ENCODE peak calls at places on chromosomes 12 and 14, in seven cellular contexts. One of them, this sample, is unnamed.

GRCh38 chr12:104749555-104749954 is 208.5 kb downstream of the SLC41A2 start:
- DNase-seq in lower leg skin: no peak
- DNase-seq in thoracic aorta: no peak
- DNase-seq in HS-27A: no peak
- DNase-seq in activated CD4-positive, CD25-positive, alpha-beta regulatory T cell treated with anti-CD3 and anti-CD28 coated beads, Interleukin-2, amount 50 U/mL, for 16 hours: no peak
- DNase-seq in GM18507: no peak
- DNase-seq in type B pancreatic cell: no peak
- DNase-seq in this sample: no peak

GRCh38 chr12:110002691-110003515 is 3.7 kb downstream of the ANKRD13A start:
- DNase-seq in lower leg skin: no peak
- DNase-seq in activated CD4-positive, CD25-positive, alpha-beta regulatory T cell treated with anti-CD3 and anti-CD28 coated beads, Interleukin-2, amount 50 U/mL, for 16 hours: no peak
- DNase-seq in type B pancreatic cell: no peak
- DNase-seq in thoracic aorta: no peak
- DNase-seq in GM18507: no peak
- DNase-seq in HS-27A: no peak
- DNase-seq in this sample: no peak

GRCh38 chr12:53078425-53079225 is 565 bp downstream of the SPRYD3 start:
- DNase-seq in type B pancreatic cell: no peak
- DNase-seq in GM18507: no peak
- DNase-seq in activated CD4-positive, CD25-positive, alpha-beta regulatory T cell treated with anti-CD3 and anti-CD28 coated beads, Interleukin-2, amount 50 U/mL, for 16 hours: no peak
- DNase-seq in lower leg skin: peak; percentile 36
- DNase-seq in thoracic aorta: no peak
- DNase-seq in HS-27A: no peak
- DNase-seq in this sample: no peak

GRCh38 chr14:59761851-59762250 is 108.7 kb downstream of the RTN1 start:
- DNase-seq in lower leg skin: no peak
- DNase-seq in thoracic aorta: no peak
- DNase-seq in activated CD4-positive, CD25-positive, alpha-beta regulatory T cell treated with anti-CD3 and anti-CD28 coated beads, Interleukin-2, amount 50 U/mL, for 16 hours: no peak
- DNase-seq in HS-27A: no peak
- DNase-seq in GM18507: no peak
- DNase-seq in type B pancreatic cell: no peak
- DNase-seq in this sample: no peak

GRCh38 chr14:34593740-34594375 is 36.1 kb downstream of the SNX6 start:
- DNase-seq in thoracic aorta: no peak
- DNase-seq in lower leg skin: no peak
- DNase-seq in activated CD4-positive, CD25-positive, alpha-beta regulatory T cell treated with anti-CD3 and anti-CD28 coated beads, Interleukin-2, amount 50 U/mL, for 16 hours: no peak
- DNase-seq in GM18507: no peak
- DNase-seq in HS-27A: peak; percentile 27
- DNase-seq in type B pancreatic cell: no peak
- DNase-seq in this sample: no peak

GRCh38 chr12:27179399-27180214 is 64.5 kb upstream of the STK38L start:
- DNase-seq in thoracic aorta: peak; percentile 25
- DNase-seq in lower leg skin: peak; percentile 39
- DNase-seq in HS-27A: peak; percentile 97
- DNase-seq in activated CD4-positive, CD25-positive, alpha-beta regulatory T cell treated with anti-CD3 and anti-CD28 coated beads, Interleukin-2, amount 50 U/mL, for 16 hours: no peak
- DNase-seq in type B pancreatic cell: no peak
- DNase-seq in GM18507: peak; percentile 25
- DNase-seq in this sample: peak; percentile 91

GRCh38 chr12:45726594-45727300 is 2.8 kb upstream of the ARID2 start:
- DNase-seq in GM18507: no peak
- DNase-seq in type B pancreatic cell: peak; percentile 74
- DNase-seq in HS-27A: peak; percentile 49
- DNase-seq in activated CD4-positive, CD25-positive, alpha-beta regulatory T cell treated with anti-CD3 and anti-CD28 coated beads, Interleukin-2, amount 50 U/mL, for 16 hours: peak; percentile 9
- DNase-seq in lower leg skin: peak; percentile 51
- DNase-seq in thoracic aorta: no peak
- DNase-seq in this sample: no peak

GRCh38 chr12:78037707-78038106 is 207.0 kb downstream of the NAV3 start:
- DNase-seq in lower leg skin: no peak
- DNase-seq in thoracic aorta: no peak
- DNase-seq in type B pancreatic cell: no peak
- DNase-seq in GM18507: no peak
- DNase-seq in activated CD4-positive, CD25-positive, alpha-beta regulatory T cell treated with anti-CD3 and anti-CD28 coated beads, Interleukin-2, amount 50 U/mL, for 16 hours: no peak
- DNase-seq in HS-27A: no peak
- DNase-seq in this sample: no peak

GRCh38 chr12:21823581-21823980 is 49.1 kb upstream of the KCNJ8 start:
- DNase-seq in thoracic aorta: peak; percentile 6
- DNase-seq in activated CD4-positive, CD25-positive, alpha-beta regulatory T cell treated with anti-CD3 and anti-CD28 coated beads, Interleukin-2, amount 50 U/mL, for 16 hours: no peak
- DNase-seq in GM18507: no peak
- DNase-seq in type B pancreatic cell: no peak
- DNase-seq in lower leg skin: peak; percentile 29
- DNase-seq in HS-27A: no peak
- DNase-seq in this sample: no peak

GRCh38 chr12:8950287-8950574 is 786 bp upstream of the M6PR start:
- DNase-seq in GM18507: no peak
- DNase-seq in thoracic aorta: no peak
- DNase-seq in activated CD4-positive, CD25-positive, alpha-beta regulatory T cell treated with anti-CD3 and anti-CD28 coated beads, Interleukin-2, amount 50 U/mL, for 16 hours: no peak
- DNase-seq in HS-27A: peak; percentile 1
- DNase-seq in type B pancreatic cell: no peak
- DNase-seq in lower leg skin: no peak
- DNase-seq in this sample: no peak

GRCh38 chr14:90109858-90110257 is 48.1 kb downstream of the KCNK13 start:
- DNase-seq in GM18507: no peak
- DNase-seq in HS-27A: no peak
- DNase-seq in type B pancreatic cell: no peak
- DNase-seq in thoracic aorta: no peak
- DNase-seq in activated CD4-positive, CD25-positive, alpha-beta regulatory T cell treated with anti-CD3 and anti-CD28 coated beads, Interleukin-2, amount 50 U/mL, for 16 hours: no peak
- DNase-seq in lower leg skin: no peak
- DNase-seq in this sample: peak; percentile 12

GRCh38 chr12:79187032-79187431 is 322.5 kb downstream of the SYT1 start:
- DNase-seq in activated CD4-positive, CD25-positive, alpha-beta regulatory T cell treated with anti-CD3 and anti-CD28 coated beads, Interleukin-2, amount 50 U/mL, for 16 hours: no peak
- DNase-seq in thoracic aorta: no peak
- DNase-seq in lower leg skin: no peak
- DNase-seq in GM18507: no peak
- DNase-seq in type B pancreatic cell: no peak
- DNase-seq in HS-27A: no peak
- DNase-seq in this sample: no peak

GRCh38 chr12:74889563-74890236 is 319.9 kb downstream of the KCNC2 start:
- DNase-seq in thoracic aorta: no peak
- DNase-seq in type B pancreatic cell: no peak
- DNase-seq in activated CD4-positive, CD25-positive, alpha-beta regulatory T cell treated with anti-CD3 and anti-CD28 coated beads, Interleukin-2, amount 50 U/mL, for 16 hours: no peak
- DNase-seq in lower leg skin: no peak
- DNase-seq in HS-27A: peak; percentile 59
- DNase-seq in GM18507: no peak
- DNase-seq in this sample: no peak

GRCh38 chr12:117047810-117048584 is 51.2 kb downstream of the TESC start:
- DNase-seq in HS-27A: peak; percentile 5
- DNase-seq in thoracic aorta: no peak
- DNase-seq in type B pancreatic cell: no peak
- DNase-seq in activated CD4-positive, CD25-positive, alpha-beta regulatory T cell treated with anti-CD3 and anti-CD28 coated beads, Interleukin-2, amount 50 U/mL, for 16 hours: no peak
- DNase-seq in GM18507: no peak
- DNase-seq in lower leg skin: no peak
- DNase-seq in this sample: no peak

GRCh38 chr12:80593766-80594165 is 113.7 kb upstream of the MYF6 start:
- DNase-seq in type B pancreatic cell: no peak
- DNase-seq in thoracic aorta: no peak
- DNase-seq in HS-27A: no peak
- DNase-seq in GM18507: no peak
- DNase-seq in activated CD4-positive, CD25-positive, alpha-beta regulatory T cell treated with anti-CD3 and anti-CD28 coated beads, Interleukin-2, amount 50 U/mL, for 16 hours: no peak
- DNase-seq in lower leg skin: no peak
- DNase-seq in this sample: no peak

This sample was measured in AML-193.